ENCODE peak calls at places on chromosomes 4 and X, in four cellular contexts. One of them, this sample, is unnamed.

GRCh38 chr4:41665808-41666207 is 82.7 kb downstream of the PHOX2B start:
- DNase-seq in foreskin fibroblast: no peak
- DNase-seq in WTC11: no peak
- DNase-seq in cardiac muscle cell: no peak
- DNase-seq in this sample: no peak

GRCh38 chr4:139184129-139184528 is 7.1 kb upstream of the ELF2 start:
- DNase-seq in WTC11: no peak
- DNase-seq in foreskin fibroblast: peak; percentile 71
- DNase-seq in cardiac muscle cell: no peak
- DNase-seq in this sample: no peak

GRCh38 chr4:167219090-167219489 is 15.2 kb downstream of the SPOCK3 start:
- DNase-seq in cardiac muscle cell: no peak
- DNase-seq in WTC11: no peak
- DNase-seq in foreskin fibroblast: no peak
- DNase-seq in this sample: no peak

GRCh38 chr4:54085284-54085683 is 14.7 kb upstream of the GSX2 start:
- DNase-seq in foreskin fibroblast: peak; percentile 95
- DNase-seq in cardiac muscle cell: no peak
- DNase-seq in WTC11: no peak
- DNase-seq in this sample: no peak

GRCh38 chr4:164847016-164847415 is 30.0 kb upstream of the APELA start:
- DNase-seq in foreskin fibroblast: no peak
- DNase-seq in cardiac muscle cell: no peak
- DNase-seq in WTC11: no peak
- DNase-seq in this sample: no peak

GRCh38 chrX:133838761-133839676 is 146.4 kb downstream of the GPC3 start:
- DNase-seq in WTC11: peak; percentile 42
- DNase-seq in foreskin fibroblast: peak; percentile 49
- DNase-seq in cardiac muscle cell: peak; percentile 76
- DNase-seq in this sample: peak; percentile 26

GRCh38 chr4:149322203-149322602 is 493.4 kb downstream of the IQCM start:
- DNase-seq in cardiac muscle cell: no peak
- DNase-seq in WTC11: no peak
- DNase-seq in foreskin fibroblast: no peak
- DNase-seq in this sample: no peak

GRCh38 chrX:51802917-51803688 is 59.9 kb downstream of the GSPT2 start:
- DNase-seq in WTC11: peak; percentile 59
- DNase-seq in cardiac muscle cell: peak; percentile 66
- DNase-seq in foreskin fibroblast: peak; percentile 79
- DNase-seq in this sample: peak; percentile 50

GRCh38 chr4:113955411-113955810 is 24.0 kb downstream of the ARSJ start:
- DNase-seq in WTC11: no peak
- DNase-seq in foreskin fibroblast: no peak
- DNase-seq in cardiac muscle cell: no peak
- DNase-seq in this sample: no peak

GRCh38 chr4:152437561-152437960 is 98.3 kb downstream of the FBXW7 start:
- DNase-seq in cardiac muscle cell: no peak
- DNase-seq in WTC11: no peak
- DNase-seq in foreskin fibroblast: no peak
- DNase-seq in this sample: no peak

GRCh38 chr4:152431784-152432183 is 104.1 kb downstream of the FBXW7 start:
- DNase-seq in foreskin fibroblast: no peak
- DNase-seq in cardiac muscle cell: no peak
- DNase-seq in WTC11: no peak
- DNase-seq in this sample: no peak

GRCh38 chr4:152434011-152434410 is 101.9 kb downstream of the FBXW7 start:
- DNase-seq in cardiac muscle cell: no peak
- DNase-seq in WTC11: no peak
- DNase-seq in foreskin fibroblast: no peak
- DNase-seq in this sample: no peak

GRCh38 chr4:152431287-152431686 is 104.6 kb downstream of the FBXW7 start:
- DNase-seq in cardiac muscle cell: no peak
- DNase-seq in WTC11: no peak
- DNase-seq in foreskin fibroblast: no peak
- DNase-seq in this sample: no peak

DNA sequence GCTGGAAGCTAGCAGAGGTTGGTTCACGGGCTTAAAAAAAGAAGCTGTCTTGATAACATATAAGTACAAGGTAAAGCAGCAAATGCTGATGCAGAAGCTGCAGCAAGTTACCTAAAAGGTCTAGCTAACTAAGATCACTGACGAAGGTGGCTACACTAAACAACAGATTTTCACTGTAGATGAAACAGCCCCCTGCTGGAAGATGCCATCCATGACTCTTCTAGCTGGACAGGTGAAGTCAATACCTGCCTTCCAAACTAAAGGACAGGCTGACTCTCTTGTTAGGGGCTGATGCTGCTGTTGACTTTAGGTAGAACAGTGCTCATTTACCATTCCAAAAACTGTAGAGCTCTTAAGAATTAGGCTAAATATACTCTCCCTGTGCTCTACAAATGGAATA is 99.5 kb downstream of the FBXW7 start:
- DNase-seq in cardiac muscle cell: no peak
- DNase-seq in foreskin fibroblast: no peak
- DNase-seq in WTC11: peak; percentile 25
- DNase-seq in this sample: no peak
- TF ChIP-seq CTCF in cardiac muscle cell: no peak
- TF ChIP-seq CTCF in foreskin fibroblast: no peak
- TF ChIP-seq CTCF in WTC11: no peak
- TF ChIP-seq CTCF in this sample: no peak

DNA sequence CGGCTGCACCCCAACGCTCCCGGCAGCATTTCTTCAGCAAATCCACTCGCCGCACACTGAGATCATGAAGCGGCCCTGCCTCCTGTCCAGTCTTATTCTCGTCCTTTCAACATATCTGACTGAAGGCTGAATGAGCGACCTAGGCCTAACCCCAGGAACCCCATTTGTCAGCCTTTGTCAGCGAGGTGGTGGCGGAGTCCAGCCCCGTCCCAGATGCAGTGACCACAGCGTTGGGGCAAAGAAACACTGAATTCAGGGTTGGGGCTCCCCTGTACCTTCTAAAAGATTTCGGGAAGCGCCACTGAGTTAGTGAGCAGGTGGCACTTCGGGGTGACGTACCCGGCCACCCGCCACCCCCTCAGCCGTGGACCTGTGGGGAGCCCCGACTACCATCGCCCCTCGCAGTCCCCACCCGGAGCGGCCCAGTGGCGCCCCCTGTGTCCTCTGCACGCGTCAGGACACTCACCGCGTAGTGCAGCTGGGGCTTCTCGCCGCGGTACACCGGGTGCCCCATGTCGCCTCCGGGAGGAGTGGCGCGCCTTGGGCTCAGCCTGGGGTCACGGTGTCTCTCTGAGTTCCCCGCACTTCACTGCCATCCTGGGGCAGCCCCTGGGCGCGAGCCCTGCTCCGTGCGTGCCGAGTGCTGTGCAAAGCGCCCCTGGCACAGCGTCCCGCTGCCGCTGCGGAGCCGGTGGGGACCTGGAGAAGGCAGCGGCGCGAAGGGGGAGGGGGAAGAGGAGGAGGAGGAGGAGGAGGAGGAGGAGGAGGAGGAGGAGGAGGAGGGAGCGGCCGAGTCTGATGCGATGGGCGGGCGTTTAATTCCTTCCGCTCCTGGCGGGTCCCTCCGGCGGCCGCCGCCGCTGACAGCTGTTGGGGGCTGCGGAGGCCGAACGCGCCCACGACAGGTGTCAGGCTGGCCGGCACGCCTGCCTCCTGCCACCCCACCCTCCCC is 134.1 kb downstream of the AMELX start:
- DNase-seq in foreskin fibroblast: peak; percentile 46
- DNase-seq in cardiac muscle cell: peak; percentile 6
- DNase-seq in WTC11: peak; percentile 40
- DNase-seq in this sample: peak; percentile 65
- TF ChIP-seq CTCF in foreskin fibroblast: peak; percentile 43
- TF ChIP-seq CTCF in cardiac muscle cell: peak; percentile 50
- TF ChIP-seq CTCF in WTC11: no peak
- TF ChIP-seq CTCF in this sample: peak; percentile 50

DNA sequence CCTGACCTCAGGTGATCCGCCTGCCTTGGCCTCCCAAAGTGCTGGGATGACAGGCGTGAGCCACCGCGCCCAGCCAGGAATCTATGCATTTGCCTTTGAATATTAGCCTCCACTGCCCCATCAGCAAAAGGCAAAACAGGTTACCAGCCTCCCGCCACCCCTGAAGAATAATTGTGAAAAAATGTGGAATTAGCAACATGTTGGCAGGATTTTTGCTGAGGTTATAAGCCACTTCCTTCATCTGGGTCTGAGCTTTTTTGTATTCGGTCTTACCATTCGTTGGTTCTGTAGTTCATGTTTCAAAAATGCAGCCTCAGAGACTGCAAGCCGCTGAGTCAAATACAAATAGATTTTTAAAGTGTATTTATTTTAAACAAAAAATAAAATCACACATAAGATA is 44.2 kb upstream of the SHOX start:
- DNase-seq in cardiac muscle cell: no peak
- DNase-seq in WTC11: no peak
- DNase-seq in foreskin fibroblast: no peak
- DNase-seq in this sample: no peak
- TF ChIP-seq CTCF in cardiac muscle cell: no peak
- TF ChIP-seq CTCF in WTC11: no peak
- TF ChIP-seq CTCF in foreskin fibroblast: no peak
- TF ChIP-seq CTCF in this sample: no peak

GRCh38 chr4:77631276-77631675 is 25.7 kb downstream of the CXCL13 start:
- DNase-seq in foreskin fibroblast: no peak
- DNase-seq in cardiac muscle cell: no peak
- DNase-seq in WTC11: no peak
- DNase-seq in this sample: no peak
- TF ChIP-seq CTCF in foreskin fibroblast: no peak
- TF ChIP-seq CTCF in cardiac muscle cell: no peak
- TF ChIP-seq CTCF in WTC11: no peak
- TF ChIP-seq CTCF in this sample: no peak

GRCh38 chrX:1060562-1060960 is 151.9 kb downstream of the CRLF2 start:
- DNase-seq in cardiac muscle cell: no peak
- DNase-seq in WTC11: no peak
- DNase-seq in foreskin fibroblast: no peak
- DNase-seq in this sample: no peak

GRCh38 chrX:1062351-1062750 is 150.1 kb downstream of the CRLF2 start:
- DNase-seq in cardiac muscle cell: no peak
- DNase-seq in foreskin fibroblast: no peak
- DNase-seq in WTC11: no peak
- DNase-seq in this sample: no peak

GRCh38 chrX:1059576-1060561 is 152.6 kb downstream of the CRLF2 start:
- DNase-seq in WTC11: no peak
- DNase-seq in foreskin fibroblast: no peak
- DNase-seq in cardiac muscle cell: no peak
- DNase-seq in this sample: no peak
- TF ChIP-seq CTCF in WTC11: no peak
- TF ChIP-seq CTCF in foreskin fibroblast: no peak
- TF ChIP-seq CTCF in cardiac muscle cell: no peak
- TF ChIP-seq CTCF in this sample: no peak

GRCh38 chr4:56656346-56656643 is 24.8 kb downstream of the HOPX start:
- DNase-seq in WTC11: peak; percentile 29
- DNase-seq in foreskin fibroblast: peak; percentile 65
- DNase-seq in cardiac muscle cell: no peak
- DNase-seq in this sample: no peak
- TF ChIP-seq CTCF in WTC11: no peak
- TF ChIP-seq CTCF in foreskin fibroblast: no peak
- TF ChIP-seq CTCF in cardiac muscle cell: peak; percentile 31
- TF ChIP-seq CTCF in this sample: no peak

This sample was measured in glutamatergic neuron.